ENCODE peak calls at places on chromosomes 5 and 9, in six cellular contexts. M, E, L, X, B and F are unnamed samples.
A peak's percentile ranks its signal among the peaks of the same experiment; 100 is the strongest.

GRCh38 chr9:89537166-89537565 is 39.3 kb upstream of the SEMA4D start:
- DNase-seq in X (no peak), B (no peak), M (no peak), L (no peak), E (no peak), F (no peak)

GRCh38 chr9:2260401-2261306 is 245.5 kb downstream of the SMARCA2 start:
- DNase-seq in B (no peak), E (no peak), X (no peak), M (peak; percentile 35), L (no peak), F (peak; percentile 74)

GRCh38 chr5:67206381-67207328 is 10.1 kb upstream of the CD180 start:
- DNase-seq in L (peak; percentile 54), E (peak; percentile 68), X (peak; percentile 69), M (peak; percentile 72), B (no peak), F (no peak)

GRCh38 chr5:962801-963200 is 45.8 kb upstream of the NKD2 start:
- DNase-seq in L (no peak), X (no peak), B (no peak), E (no peak), M (no peak), F (no peak)

GRCh38 chr5:168301593-168302388 is 10.3 kb downstream of the WWC1 start:
- DNase-seq in M (peak; percentile 79), B (no peak), E (peak; percentile 50), X (no peak), L (no peak), F (no peak)

GRCh38 chr5:171840701-171841522 is 55.3 kb downstream of the SMIM23 start:
- DNase-seq in X (no peak), E (peak; percentile 56), L (no peak), M (no peak), B (no peak), F (no peak)

GRCh38 chr5:32044904-32045303 is 129.2 kb downstream of the GOLPH3 start:
- DNase-seq in L (no peak), B (no peak), X (no peak), E (no peak), M (no peak), F (no peak)

GRCh38 chr5:39850291-39850690 is 425.5 kb upstream of the DAB2 start:
- DNase-seq in M (no peak), B (no peak), E (no peak), X (no peak), L (no peak), F (no peak)

GRCh38 chr5:172565931-172566665 is 75.0 kb upstream of the NEURL1B start:
- DNase-seq in X (no peak), B (no peak), E (no peak), M (no peak), L (no peak), F (no peak)

GRCh38 chr9:127545196-127546124 is 66.6 kb upstream of the STXBP1 start:
- DNase-seq in L (peak; percentile 81), X (no peak), B (no peak), E (peak; percentile 76), M (peak; percentile 82), F (peak; percentile 68)

GRCh38 chr5:86861514-86861913 is 243.8 kb downstream of the COX7C start:
- DNase-seq in L (no peak), X (no peak), E (no peak), B (no peak), M (no peak), F (no peak)

GRCh38 chr5:158468444-158468843 is 609.5 kb upstream of the CLINT1 start:
- DNase-seq in L (no peak), E (no peak), B (no peak), M (no peak), X (no peak), F (no peak)

GRCh38 chr9:109289186-109289585 is 31.7 kb downstream of the EPB41L4B start:
- DNase-seq in L (no peak), B (no peak), X (no peak), E (no peak), M (no peak), F (no peak)

GRCh38 chr5:392431-392988 is 50.5 kb upstream of the EXOC3 start:
- DNase-seq in M (peak; percentile 25), B (no peak), L (no peak), E (peak; percentile 30), X (peak; percentile 49), F (no peak)

GRCh38 chr5:98144710-98145109 is 628.8 kb upstream of the RGMB start:
- DNase-seq in E (no peak), L (no peak), X (no peak), B (no peak), M (no peak), F (no peak)

GRCh38 chr9:761155-761792 is 80.2 kb upstream of the DMRT1 start:
- DNase-seq in E (no peak), M (no peak), B (no peak), X (no peak), L (no peak), F (no peak)

GRCh38 chr9:77981332-77981731 is 50.3 kb downstream of the GNAQ start:
- DNase-seq in L (no peak), B (no peak), M (peak; percentile 63), E (no peak), X (no peak), F (peak; percentile 34)

GRCh38 chr9:14018061-14018460 is 295.9 kb downstream of the NFIB start:
- DNase-seq in B (no peak), M (no peak), E (no peak), L (no peak), X (no peak), F (peak; percentile 27)

GRCh38 chr9:77457916-77458592 is 190.1 kb downstream of the GNA14 start:
- DNase-seq in L (no peak), B (peak; percentile 34), M (peak; percentile 64), E (peak; percentile 65), X (peak; percentile 24), F (peak; percentile 48)

GRCh38 chr5:80149161-80149609 is 106.7 kb downstream of the SERINC5 start:
- DNase-seq in M (no peak), E (no peak), L (no peak), B (no peak), X (no peak), F (no peak)

GRCh38 chr5:100448250-100448649 is 86.9 kb upstream of the FAM174A start:
- DNase-seq in M (no peak), B (no peak), E (no peak), X (no peak), L (no peak), F (no peak)

GRCh38 chr5:124806026-124806856 is 59.8 kb upstream of the ZNF608 start:
- DNase-seq in X (no peak), E (peak; percentile 79), L (peak; percentile 79), M (peak; percentile 89), B (peak; percentile 41), F (peak; percentile 89)

GRCh38 chr5:175534070-175534932 is 55.9 kb downstream of the SFXN1 start:
- DNase-seq in L (peak; percentile 75), X (peak; percentile 67), B (peak; percentile 72), E (peak; percentile 82), M (peak; percentile 89), F (peak; percentile 82)

GRCh38 chr9:16787724-16788123 is 82.7 kb downstream of the BNC2 start:
- DNase-seq in X (no peak), E (no peak), B (no peak), L (no peak), M (no peak), F (no peak)

GRCh38 chr5:115471674-115472073 is 72.9 kb downstream of the FEM1C start:
- DNase-seq in X (no peak), B (peak; percentile 59), E (no peak), M (no peak), L (peak; percentile 61), F (no peak)

GRCh38 chr5:43121565-43122484 is 1.1 kb downstream of the ZNF131 start:
- DNase-seq in M (no peak), X (no peak), B (no peak), L (no peak), E (peak; percentile 41), F (peak; percentile 43)

GRCh38 chr5:1524799-1525623 is 1.3 kb upstream of the LPCAT1 start:
- DNase-seq in B (peak; percentile 17), M (peak; percentile 23), X (no peak), E (peak; percentile 42), L (peak; percentile 44), F (peak; percentile 21)

GRCh38 chr9:91429501-91429900 is 5.9 kb upstream of the NFIL3 start:
- DNase-seq in B (no peak), M (no peak), E (no peak), L (no peak), X (no peak), F (no peak)

GRCh38 chr9:27352457-27353188 is 55.7 kb upstream of the EQTN start:
- DNase-seq in B (no peak), X (no peak), M (no peak), E (peak; percentile 67), L (no peak), F (peak; percentile 31)

GRCh38 chr5:176985516-176985915 is 21.1 kb downstream of the UIMC1 start:
- DNase-seq in M (no peak), E (no peak), L (no peak), X (peak; percentile 6), B (no peak), F (no peak)

GRCh38 chr5:74634611-74635286 is 5.8 kb downstream of the ENC1 start:
- DNase-seq in B (no peak), X (no peak), E (no peak), L (no peak), M (no peak), F (no peak)
- H3K4me1 ChIP-seq in B (peaks cover 23% of the 10 kb centered on the region), X (peaks cover 12% of the 10 kb centered on the region), E (peaks cover 21% of the 10 kb centered on the region), L (no peaks in the 10 kb centered on the region), M (peaks cover 66% of the 10 kb centered on the region), F (peaks cover 9% of the 10 kb centered on the region)

DNA sequence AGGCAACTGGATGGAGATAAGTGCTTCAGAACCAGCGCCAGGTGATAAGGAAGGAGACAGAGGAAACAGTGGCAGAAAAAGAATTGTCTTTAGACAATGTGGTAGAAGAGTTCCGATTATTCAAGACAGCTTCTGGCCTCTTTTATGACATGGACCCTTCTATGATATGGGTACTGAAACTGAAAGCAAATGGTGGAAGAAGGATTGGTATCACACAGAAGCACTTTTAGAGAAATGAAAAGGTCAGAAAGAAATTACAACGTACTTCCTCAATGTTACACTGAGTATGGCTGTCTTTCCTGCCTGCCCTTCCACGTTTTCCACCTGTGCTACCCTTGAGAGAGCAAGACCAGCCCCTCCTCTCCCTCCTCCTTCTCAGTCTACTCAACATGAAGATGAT is 959.3 kb downstream of the DNAH5 start:
- DNase-seq in E (no peak), B (no peak), M (no peak), L (no peak), X (no peak), F (no peak)
- H3K9me3 ChIP-seq in E (peaks cover 3% of the 10 kb centered on the region), B (no peaks in the 10 kb centered on the region), M (no peaks in the 10 kb centered on the region), L (no peaks in the 10 kb centered on the region), X (no peaks in the 10 kb centered on the region), F (no peaks in the 10 kb centered on the region)

GRCh38 chr5:96958977-96959376 is 23.1 kb downstream of the LNPEP start:
- DNase-seq in L (no peak), B (no peak), M (no peak), E (no peak), X (no peak), F (no peak)
- H3K4me1 ChIP-seq in L (no peaks in the 10 kb centered on the region), B (peaks cover 50% of the 10 kb centered on the region), M (peaks cover 11% of the 10 kb centered on the region), E (no peaks in the 10 kb centered on the region), X (peaks cover 69% of the 10 kb centered on the region), F (peaks cover 34% of the 10 kb centered on the region)

GRCh38 chr9:123848447-123849085 is 81.4 kb downstream of the DENND1A start:
- DNase-seq in L (no peak), E (no peak), B (no peak), M (no peak), X (no peak), F (no peak)
- H3K9me3 ChIP-seq in L (peaks cover 18% of the 10 kb centered on the region), E (peaks cover 44% of the 10 kb centered on the region), B (peaks cover 29% of the 10 kb centered on the region), M (peaks cover 37% of the 10 kb centered on the region), X (peaks cover 22% of the 10 kb centered on the region), F (peaks cover 14% of the 10 kb centered on the region)